ENCODE peak calls at places on chromosomes 4 and X, in seven cellular contexts. One of them, this sample, is unnamed.

GRCh38 chr4:2354127-2354526 is 64.3 kb downstream of the ZFYVE28 start:
- DNase-seq in gastrocnemius medialis: no peak
- DNase-seq in dermis microvascular lymphatic vessel endothelial cell: no peak
- DNase-seq in Kasumi-1: peak
- DNase-seq in activated T-cell treated with anti-CD3 and anti-CD28 coated beads, Interleukin-2, amount 50 U/mL, for 48 hours: no peak
- DNase-seq in Panc1: no peak
- DNase-seq in islet precursor cell: peak
- DNase-seq in this sample: no peak

GRCh38 chrX:147602297-147602696 is 309.4 kb upstream of the FMR1 start:
- DNase-seq in islet precursor cell: no peak
- DNase-seq in Panc1: no peak
- DNase-seq in gastrocnemius medialis: no peak
- DNase-seq in activated T-cell treated with anti-CD3 and anti-CD28 coated beads, Interleukin-2, amount 50 U/mL, for 48 hours: no peak
- DNase-seq in dermis microvascular lymphatic vessel endothelial cell: no peak
- DNase-seq in Kasumi-1: peak
- DNase-seq in this sample: no peak

GRCh38 chr4:174461438-174462106 is 60.7 kb downstream of the HPGD start:
- DNase-seq in Panc1: no peak
- DNase-seq in gastrocnemius medialis: no peak
- DNase-seq in dermis microvascular lymphatic vessel endothelial cell: no peak
- DNase-seq in islet precursor cell: no peak
- DNase-seq in activated T-cell treated with anti-CD3 and anti-CD28 coated beads, Interleukin-2, amount 50 U/mL, for 48 hours: no peak
- DNase-seq in Kasumi-1: no peak
- DNase-seq in this sample: no peak

GRCh38 chrX:15142084-15142715 is 127.7 kb downstream of the ASB9 start:
- DNase-seq in Kasumi-1: no peak
- DNase-seq in activated T-cell treated with anti-CD3 and anti-CD28 coated beads, Interleukin-2, amount 50 U/mL, for 48 hours: no peak
- DNase-seq in Panc1: no peak
- DNase-seq in gastrocnemius medialis: no peak
- DNase-seq in dermis microvascular lymphatic vessel endothelial cell: no peak
- DNase-seq in islet precursor cell: no peak
- DNase-seq in this sample: no peak

GRCh38 chrX:52420824-52421443 is 52.1 kb downstream of the XAGE2 start:
- DNase-seq in Panc1: no peak
- DNase-seq in gastrocnemius medialis: no peak
- DNase-seq in Kasumi-1: no peak
- DNase-seq in islet precursor cell: no peak
- DNase-seq in activated T-cell treated with anti-CD3 and anti-CD28 coated beads, Interleukin-2, amount 50 U/mL, for 48 hours: no peak
- DNase-seq in dermis microvascular lymphatic vessel endothelial cell: no peak
- DNase-seq in this sample: no peak

GRCh38 chr4:173189117-173189693 is 20.6 kb downstream of the GALNT7 start:
- DNase-seq in gastrocnemius medialis: no peak
- DNase-seq in Kasumi-1: no peak
- DNase-seq in Panc1: no peak
- DNase-seq in activated T-cell treated with anti-CD3 and anti-CD28 coated beads, Interleukin-2, amount 50 U/mL, for 48 hours: no peak
- DNase-seq in dermis microvascular lymphatic vessel endothelial cell: no peak
- DNase-seq in islet precursor cell: no peak
- DNase-seq in this sample: no peak

GRCh38 chr4:1396806-1397455 is 9.3 kb downstream of the NKX1-1 start:
- DNase-seq in Panc1: no peak
- DNase-seq in dermis microvascular lymphatic vessel endothelial cell: no peak
- DNase-seq in activated T-cell treated with anti-CD3 and anti-CD28 coated beads, Interleukin-2, amount 50 U/mL, for 48 hours: no peak
- DNase-seq in gastrocnemius medialis: no peak
- DNase-seq in islet precursor cell: no peak
- DNase-seq in Kasumi-1: no peak
- DNase-seq in this sample: no peak

GRCh38 chrX:24494544-24495113 is 29.5 kb downstream of the PDK3 start:
- DNase-seq in Panc1: no peak
- DNase-seq in Kasumi-1: no peak
- DNase-seq in activated T-cell treated with anti-CD3 and anti-CD28 coated beads, Interleukin-2, amount 50 U/mL, for 48 hours: no peak
- DNase-seq in dermis microvascular lymphatic vessel endothelial cell: peak
- DNase-seq in islet precursor cell: peak
- DNase-seq in gastrocnemius medialis: no peak
- DNase-seq in this sample: no peak

GRCh38 chr4:120215350-120215749 is 148.7 kb upstream of the MAD2L1 start:
- DNase-seq in activated T-cell treated with anti-CD3 and anti-CD28 coated beads, Interleukin-2, amount 50 U/mL, for 48 hours: no peak
- DNase-seq in islet precursor cell: no peak
- DNase-seq in Panc1: no peak
- DNase-seq in Kasumi-1: no peak
- DNase-seq in dermis microvascular lymphatic vessel endothelial cell: no peak
- DNase-seq in gastrocnemius medialis: no peak
- DNase-seq in this sample: no peak

GRCh38 chr4:127606823-127607222 is 25.9 kb upstream of the INTU start:
- DNase-seq in Kasumi-1: no peak
- DNase-seq in islet precursor cell: no peak
- DNase-seq in gastrocnemius medialis: no peak
- DNase-seq in Panc1: no peak
- DNase-seq in dermis microvascular lymphatic vessel endothelial cell: no peak
- DNase-seq in activated T-cell treated with anti-CD3 and anti-CD28 coated beads, Interleukin-2, amount 50 U/mL, for 48 hours: no peak
- DNase-seq in this sample: no peak

GRCh38 chr4:24321637-24322036 is 262.7 kb downstream of the DHX15 start:
- DNase-seq in Kasumi-1: no peak
- DNase-seq in activated T-cell treated with anti-CD3 and anti-CD28 coated beads, Interleukin-2, amount 50 U/mL, for 48 hours: no peak
- DNase-seq in Panc1: no peak
- DNase-seq in islet precursor cell: no peak
- DNase-seq in dermis microvascular lymphatic vessel endothelial cell: no peak
- DNase-seq in gastrocnemius medialis: no peak
- DNase-seq in this sample: no peak

GRCh38 chr4:48269861-48270515 is 350 bp upstream of the TEC start:
- DNase-seq in activated T-cell treated with anti-CD3 and anti-CD28 coated beads, Interleukin-2, amount 50 U/mL, for 48 hours: peak
- DNase-seq in gastrocnemius medialis: peak
- DNase-seq in dermis microvascular lymphatic vessel endothelial cell: peak
- DNase-seq in Kasumi-1: peak
- DNase-seq in Panc1: no peak
- DNase-seq in islet precursor cell: peak
- DNase-seq in this sample: peak

GRCh38 chr4:8370835-8371234 is 69.7 kb downstream of the ACOX3 start:
- DNase-seq in activated T-cell treated with anti-CD3 and anti-CD28 coated beads, Interleukin-2, amount 50 U/mL, for 48 hours: no peak
- DNase-seq in gastrocnemius medialis: no peak
- DNase-seq in islet precursor cell: no peak
- DNase-seq in Kasumi-1: no peak
- DNase-seq in Panc1: no peak
- DNase-seq in dermis microvascular lymphatic vessel endothelial cell: peak
- DNase-seq in this sample: peak

This sample was measured in left ventricle myocardium inferior.